ENCODE peak calls at places on chromosomes 2 and 18, in four cellular contexts. L, P, W and X are unnamed samples.

GRCh38 chr18:1213126-1213525 is 308.5 kb downstream of the ADCYAP1 start:
- DNase-seq in L (no peak), W (no peak), P (no peak), X (no peak)

GRCh38 chr2:80256396-80257167 is 48.0 kb downstream of the LRRTM1 start:
- DNase-seq in L (no peak), W (peak; percentile 39), P (peak; percentile 33), X (peak; percentile 11)

GRCh38 chr2:8116661-8117060 is 565.2 kb upstream of the ID2 start:
- DNase-seq in L (no peak), W (no peak), P (no peak), X (no peak)

GRCh38 chr18:1965541-1965940 is 605.8 kb downstream of the METTL4 start:
- DNase-seq in P (no peak), W (no peak), L (no peak), X (no peak)

GRCh38 chr2:37707393-37707792 is 36.0 kb upstream of the CDC42EP3 start:
- DNase-seq in P (no peak), W (no peak), L (no peak), X (no peak)

GRCh38 chr2:10287766-10288165 is 14.9 kb upstream of the HPCAL1 start:
- DNase-seq in P (no peak), L (no peak), W (no peak), X (no peak)

GRCh38 chr2:9266711-9267110 is 60.1 kb downstream of the ASAP2 start:
- DNase-seq in P (peak; percentile 38), L (no peak), W (no peak), X (no peak)

GRCh38 chr18:10249270-10249669 is 205.2 kb upstream of the APCDD1 start:
- DNase-seq in W (peak; percentile 5), P (no peak), L (no peak), X (no peak)

DNA sequence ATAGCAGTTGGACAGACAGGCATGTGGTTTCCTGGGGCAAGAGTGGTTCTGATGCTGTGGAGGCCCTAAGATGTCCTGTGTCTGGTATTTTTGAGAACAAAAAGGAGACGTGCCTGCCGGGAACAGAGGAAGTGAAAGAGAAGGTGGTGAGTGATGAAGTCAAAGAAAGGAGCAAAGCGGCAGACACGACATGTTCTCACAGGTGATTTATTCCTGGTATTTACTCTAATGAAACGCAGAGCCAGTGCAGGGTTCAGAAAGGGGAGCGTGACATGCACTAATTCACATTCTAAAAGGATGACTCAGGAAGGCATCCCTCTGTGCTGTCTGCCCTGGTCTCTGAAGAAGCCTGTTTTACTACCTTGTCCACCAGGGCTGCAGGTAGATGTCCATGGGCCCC is 211.0 kb downstream of the KCNE4 start:
- DNase-seq in P (no peak), W (peak; percentile 22), L (no peak), X (peak; percentile 80)
- H3K27ac ChIP-seq in P (no peak overlapping the region), W (no peak overlapping the region), L (no peak overlapping the region), X (peak overlapping the region; percentile 78)

GRCh38 chr2:36359006-36359580 is 3.5 kb downstream of the CRIM1 start:
- DNase-seq in L (no peak), P (peak; percentile 68), W (no peak), X (no peak)
- TF ChIP-seq CTCF in L (no peak), P (no peak), W (peak; percentile 50), X (no peak)

GRCh38 chr2:42921721-42922120 is 129.3 kb upstream of the HAAO start:
- DNase-seq in L (no peak), P (no peak), W (no peak), X (no peak)
- H3K27ac ChIP-seq in L (peak overlapping the region; percentile 89), P (no peak overlapping the region), W (no peak overlapping the region), X (peak overlapping the region; percentile 85)

DNA sequence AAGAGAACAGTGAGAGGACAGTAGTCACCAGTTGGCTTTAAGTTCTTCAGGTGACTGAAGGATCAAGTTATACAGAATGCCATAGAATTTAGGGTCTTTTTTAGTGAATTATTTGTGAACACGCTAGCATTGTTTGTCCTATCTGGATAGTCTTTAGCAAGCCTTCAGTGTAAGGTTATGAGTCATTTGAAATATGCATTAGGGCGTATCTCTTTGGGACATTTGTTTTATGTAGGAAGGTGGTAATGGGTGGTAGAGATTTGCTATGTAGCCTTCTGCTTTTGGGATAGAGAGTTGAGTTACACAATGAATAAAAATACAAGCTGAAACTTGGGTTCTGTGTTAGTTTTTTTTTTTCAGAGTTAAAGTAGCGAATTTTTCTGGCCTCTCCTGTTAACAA is 13.0 kb downstream of the ACTR2 start:
- DNase-seq in P (peak; percentile 26), W (no peak), L (no peak), X (peak; percentile 33)
- TF ChIP-seq CTCF in P (no peak), W (no peak), L (no peak), X (no peak)

DNA sequence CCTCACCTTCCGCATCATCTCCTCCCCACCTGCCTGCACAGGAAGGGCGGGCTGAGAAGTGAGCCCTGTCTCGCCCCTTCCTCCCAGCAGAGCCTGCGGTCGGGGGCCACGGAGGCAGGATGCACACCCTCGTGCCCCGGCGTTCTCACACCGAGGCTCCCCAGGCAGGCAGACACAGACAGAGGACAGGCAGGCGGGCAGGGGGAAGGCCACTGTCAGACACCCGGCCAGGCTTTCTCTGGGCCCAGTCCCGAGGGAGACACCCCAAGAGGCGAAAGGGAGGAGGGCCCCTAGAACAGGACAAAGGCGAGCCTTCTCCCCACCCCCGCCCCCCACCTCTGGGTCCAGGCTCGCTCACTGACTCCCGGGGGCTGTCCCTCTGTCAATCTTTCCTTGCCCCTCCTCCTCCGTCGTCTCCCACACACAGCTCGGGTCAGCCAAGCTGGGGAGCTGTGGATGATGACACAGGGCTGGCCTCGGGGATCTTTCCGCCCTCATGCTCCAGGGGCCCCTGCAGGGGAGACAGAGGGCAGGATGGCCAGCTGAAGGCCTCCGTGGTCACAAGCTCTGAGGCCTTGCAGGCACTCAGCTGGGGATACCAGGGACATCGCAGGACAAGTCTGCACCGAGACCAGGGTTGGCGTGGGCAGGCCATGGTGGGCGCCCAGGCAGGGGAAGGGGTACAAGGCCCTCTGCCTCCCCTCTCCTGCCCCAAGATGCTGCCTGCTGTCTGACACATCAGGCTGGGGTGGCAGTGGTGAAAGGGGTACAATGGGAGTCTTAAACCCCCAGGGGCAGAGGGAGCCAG is 24.9 kb downstream of the BIN1 start:
- DNase-seq in L (peak; percentile 45), W (no peak), P (peak; percentile 53), X (no peak)
- H3K27ac ChIP-seq in L (peak overlapping the region; percentile 87), W (no peak overlapping the region), P (no peak overlapping the region), X (no peak overlapping the region)

GRCh38 chr2:181891966-181892794 is 650 bp downstream of the ITPRID2 start:
- DNase-seq in P (peak; percentile 63), L (peak; percentile 71), W (peak; percentile 81), X (peak; percentile 39)
- TF ChIP-seq CTCF in P (no peak), L (no peak), W (no peak), X (peak; percentile 8)

GRCh38 chr2:27281442-27281841 is 787 bp upstream of the TRIM54 start:
- DNase-seq in P (no peak), L (no peak), W (no peak), X (no peak)
- H3K27ac ChIP-seq in P (no peak overlapping the region), L (no peak overlapping the region), W (no peak overlapping the region), X (no peak overlapping the region)